ENCODE peak calls at places on chromosomes 5 and 9, in five cellular contexts. P is H9, R is mesenchymal stem cell, M is neuronal stem cell, V is trophoblast cell. B is an unnamed sample.

GRCh38 chr9:72384710-72385475 is 19.9 kb upstream of the ZFAND5 start:
- DNase-seq in P (no peak), R (peak), M (no peak), V (no peak), B (no peak)

GRCh38 chr9:35945341-35946018 is 12.5 kb downstream of the OR2S2 start:
- DNase-seq in P (peak), R (peak), M (peak), V (peak), B (peak)

GRCh38 chr9:79559501-79560181 is 12.1 kb upstream of the TLE4 start:
- DNase-seq in P (no peak), R (no peak), M (no peak), V (no peak), B (no peak)

GRCh38 chr5:172370648-172371248 is 83.6 kb downstream of the SH3PXD2B start:
- DNase-seq in P (no peak), R (peak), M (no peak), V (peak), B (peak)

GRCh38 chr5:37804401-37804800 is 35.4 kb downstream of the GDNF start:
- DNase-seq in P (no peak), R (no peak), M (no peak), V (no peak), B (no peak)

GRCh38 chr5:74954919-74955318 is 88.7 kb upstream of the FAM169A start:
- DNase-seq in P (no peak), R (peak), M (no peak), V (peak), B (no peak)

GRCh38 chr9:99466787-99467186 is 244.7 kb downstream of the SEC61B start:
- DNase-seq in P (no peak), R (no peak), M (no peak), V (no peak), B (no peak)

GRCh38 chr5:123720955-123721354 is 209.0 kb downstream of the CSNK1G3 start:
- DNase-seq in P (no peak), R (peak), M (no peak), V (no peak), B (no peak)

GRCh38 chr9:134358026-134358967 is 32.0 kb downstream of the RXRA start:
- DNase-seq in P (no peak), R (no peak), M (no peak), V (peak), B (no peak)

GRCh38 chr9:98365227-98365669 is 109.8 kb upstream of the TBC1D2 start:
- DNase-seq in P (no peak), R (peak), M (no peak), V (peak), B (no peak)

GRCh38 chr5:10724799-10725507 is 36.1 kb downstream of the DAP start:
- DNase-seq in P (no peak), R (peak), M (no peak), V (no peak), B (no peak)

GRCh38 chr9:131096490-131097258 is at the start of gene AIF1L:
- DNase-seq in P (peak), R (no peak), M (peak), V (peak), B (no peak)

GRCh38 chr9:89553451-89554020 is 51.3 kb upstream of the GADD45G start:
- DNase-seq in P (no peak), R (no peak), M (no peak), V (no peak), B (no peak)

GRCh38 chr5:33457124-33457523 is 16.4 kb downstream of the TARS1 start:
- DNase-seq in P (no peak), R (no peak), M (no peak), V (no peak), B (no peak)

GRCh38 chr5:98519530-98519929 is 253.9 kb upstream of the RGMB start:
- DNase-seq in P (no peak), R (no peak), M (no peak), V (no peak), B (no peak)

GRCh38 chr5:76849767-76850291 is at the start of gene S100Z:
- DNase-seq in P (no peak), R (no peak), M (no peak), V (no peak), B (no peak)

GRCh38 chr5:3456121-3456681 is 139.4 kb upstream of the IRX1 start:
- DNase-seq in P (no peak), R (no peak), M (no peak), V (no peak), B (no peak)

GRCh38 chr5:56412601-56413379 is 179.7 kb upstream of the ANKRD55 start:
- DNase-seq in P (no peak), R (peak), M (no peak), V (no peak), B (no peak)

GRCh38 chr9:110797611-110798010 is 129.0 kb downstream of the MUSK start:
- DNase-seq in P (no peak), R (peak), M (no peak), V (no peak), B (no peak)

GRCh38 chr9:92774274-92774673 is 9.6 kb upstream of the BICD2 start:
- DNase-seq in P (no peak), R (peak), M (no peak), V (no peak), B (no peak)

GRCh38 chr5:172575816-172576215 is 65.2 kb upstream of the NEURL1B start:
- DNase-seq in P (no peak), R (no peak), M (no peak), V (no peak), B (no peak)

GRCh38 chr5:333945-334344 is 12.4 kb downstream of the AHRR start:
- DNase-seq in P (no peak), R (no peak), M (no peak), V (no peak), B (no peak)

GRCh38 chr9:31335529-31336234 is 1048.8 kb upstream of the ACO1 start:
- DNase-seq in P (no peak), R (no peak), M (no peak), V (no peak), B (no peak)

GRCh38 chr9:31336391-31336790 is 1048.1 kb upstream of the ACO1 start:
- DNase-seq in P (no peak), R (no peak), M (no peak), V (no peak), B (no peak)

GRCh38 chr9:31336841-31337240 is 1047.6 kb upstream of the ACO1 start:
- DNase-seq in P (no peak), R (no peak), M (no peak), V (no peak), B (no peak)

DNA sequence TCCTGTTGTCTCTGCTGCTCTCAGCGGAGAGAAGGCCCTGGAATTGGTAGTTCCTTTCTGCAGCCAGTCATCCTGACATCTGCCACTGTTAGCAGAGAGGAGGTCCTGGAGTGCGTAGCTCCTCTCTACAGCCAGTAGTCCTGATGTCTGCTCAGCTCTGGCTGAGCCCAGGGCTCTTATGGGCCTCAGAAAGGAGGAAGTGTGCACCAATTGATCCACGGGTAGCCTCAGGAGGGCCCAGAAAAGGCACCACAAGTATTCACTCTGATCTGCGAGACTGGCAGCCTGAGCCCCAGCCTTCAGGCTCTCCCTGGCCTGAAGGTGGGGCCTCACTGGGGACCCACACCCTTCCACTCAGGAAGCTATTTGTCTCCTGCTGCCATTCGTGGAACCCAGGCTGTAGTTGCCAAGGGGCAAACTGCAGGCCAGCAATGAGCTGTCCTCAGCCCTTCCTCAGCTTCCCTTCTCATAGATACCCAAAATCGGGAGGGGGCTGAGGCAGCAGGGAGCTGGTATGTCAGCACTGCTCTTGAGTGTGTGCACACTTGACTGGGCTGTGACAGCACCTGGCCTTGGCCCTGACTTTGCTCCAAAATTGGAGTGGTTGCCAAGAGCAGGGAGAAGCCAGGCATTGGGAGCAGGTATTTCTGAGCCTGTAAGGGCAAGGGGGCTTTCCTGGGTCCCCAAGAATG is 1049.5 kb upstream of the ACO1 start:
- DNase-seq in P (no peak), R (no peak), M (no peak), V (no peak), B (no peak)
- H2BK12ac ChIP-seq in P (no peak), R (no peak), M (no peak), V (no peak), B (no peak)

GRCh38 chr5:53856491-53856890 is 296.1 kb downstream of the NDUFS4 start:
- DNase-seq in P (no peak), R (no peak), M (no peak), V (no peak), B (no peak)

GRCh38 chr5:53858700-53859456 is 298.4 kb downstream of the NDUFS4 start:
- DNase-seq in P (no peak), R (no peak), M (no peak), V (no peak), B (no peak)
- H2BK12ac ChIP-seq in P (no peak), R (no peak), M (no peak), V (no peak), B (no peak)

GRCh38 chr5:162047279-162047678 is 20.3 kb upstream of the GABRG2 start:
- DNase-seq in P (no peak), R (no peak), M (no peak), V (no peak), B (no peak)
- H2BK12ac ChIP-seq in P (no peak), R (no peak), M (no peak), V (no peak), B (no peak)

DNA sequence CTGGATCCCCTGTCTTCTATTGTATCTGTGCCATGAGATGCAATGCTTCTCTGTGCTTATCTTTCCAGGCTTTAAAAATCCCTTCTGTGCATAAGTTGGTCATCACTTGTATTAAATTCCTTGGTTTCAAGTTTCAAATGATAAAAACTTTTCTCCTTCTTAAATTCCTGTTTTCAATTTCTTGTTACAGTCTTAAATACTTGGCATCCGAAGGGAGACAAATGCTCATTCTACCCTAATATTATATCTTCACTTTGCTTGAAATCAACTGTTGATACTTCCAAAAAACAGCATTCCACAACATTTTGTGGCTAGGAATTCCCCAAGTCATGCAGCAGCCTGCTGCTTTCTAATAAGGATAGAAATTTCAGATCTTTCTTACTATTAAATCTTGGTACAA is 413.2 kb upstream of the ACTBL2 start:
- DNase-seq in P (no peak), R (no peak), M (no peak), V (no peak), B (no peak)
- H2BK12ac ChIP-seq in P (no peak), R (no peak), M (no peak), V (no peak), B (no peak)

GRCh38 chr9:85045271-85045670 is 375.7 kb downstream of the NTRK2 start:
- DNase-seq in P (no peak), R (no peak), M (no peak), V (peak), B (no peak)
- H2BK12ac ChIP-seq in P (no peak), R (no peak), M (no peak), V (no peak), B (no peak)

GRCh38 chr9:117907420-117907819 is 203.2 kb downstream of the TLR4 start:
- DNase-seq in P (no peak), R (no peak), M (no peak), V (no peak), B (no peak)

GRCh38 chr9:117906763-117907162 is 202.6 kb downstream of the TLR4 start:
- DNase-seq in P (no peak), R (no peak), M (no peak), V (no peak), B (no peak)

DNA sequence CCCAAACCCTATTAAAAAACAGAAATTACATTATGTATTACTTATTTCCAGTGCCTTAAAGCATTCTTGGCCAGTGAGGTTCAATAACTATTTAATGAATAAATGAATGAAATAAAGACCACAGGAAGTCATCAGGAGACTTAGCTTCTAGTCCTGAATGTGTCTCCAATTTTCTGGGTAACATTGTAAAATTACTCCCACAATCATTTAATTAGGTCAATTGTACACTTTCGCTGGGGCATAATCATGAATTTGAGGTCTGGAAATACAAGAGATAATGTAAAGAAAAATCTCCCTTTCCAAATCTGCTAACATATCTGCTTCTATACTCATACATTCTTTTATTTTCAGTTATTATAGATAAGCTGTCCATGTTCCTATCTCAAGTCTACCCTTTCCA is 199.2 kb downstream of the TLR4 start:
- DNase-seq in P (no peak), R (no peak), M (no peak), V (no peak), B (no peak)
- H2BK12ac ChIP-seq in P (no peak), R (no peak), M (no peak), V (no peak), B (no peak)